ENCODE peak calls at places on chromosomes 6 and 20, in nine cellular contexts. V is colonic mucosa, Y is T-cell, I is HTR-8/SVneo, T is OCI-M1, C is B cell, P is activated T-cell treated with anti-CD3 and anti-CD28 coated beads for 1 hour, Z is A549, F is lower leg skin. M is an unnamed sample.

GRCh38 chr20:46256293-46256692 is 52.0 kb downstream of the CDH22 start:
- DNase-seq in V (no peak), Y (no peak), I (no peak), T (no peak), C (no peak), P (no peak), Z (no peak), F (no peak), M (no peak)

GRCh38 chr6:148854086-148854485 is 107.3 kb downstream of the UST start:
- DNase-seq in V (no peak), Y (no peak), I (no peak), T (peak; percentile 14), C (no peak), P (no peak), Z (no peak), F (no peak), M (no peak)

GRCh38 chr6:28543671-28544131 is 18.0 kb downstream of the GPX5 start:
- DNase-seq in V (no peak), Y (peak; percentile 31), I (no peak), T (peak; percentile 87), C (no peak), P (peak; percentile 30), Z (peak; percentile 10), F (no peak), M (no peak)

GRCh38 chr6:33746651-33747100 is at the start of gene IP6K3:
- DNase-seq in V (no peak), Y (no peak), I (no peak), T (no peak), C (no peak), P (no peak), Z (no peak), F (no peak), M (no peak)

GRCh38 chr6:90406142-90406794 is 109.6 kb upstream of the BACH2 start:
- DNase-seq in V (no peak), Y (no peak), I (peak; percentile 52), T (peak; percentile 44), C (no peak), P (no peak), Z (peak; percentile 39), F (no peak), M (no peak)

GRCh38 chr6:7812623-7813022 is 86.7 kb downstream of the BMP6 start:
- DNase-seq in V (no peak), Y (no peak), I (no peak), T (no peak), C (no peak), P (no peak), Z (no peak), F (no peak), M (no peak)

GRCh38 chr20:63967330-63968135 is 2.2 kb downstream of the ZNF512B start:
- DNase-seq in V (peak; percentile 16), Y (no peak), I (no peak), T (no peak), C (no peak), P (no peak), Z (no peak), F (no peak), M (peak; percentile 9)

GRCh38 chr6:42281570-42281969 is 63.9 kb upstream of the MRPS10 start:
- DNase-seq in V (no peak), Y (peak; percentile 66), I (no peak), T (no peak), C (no peak), P (peak; percentile 30), Z (no peak), F (no peak), M (no peak)

GRCh38 chr20:6994452-6994851 is 227.0 kb downstream of the BMP2 start:
- DNase-seq in V (no peak), Y (no peak), I (no peak), T (no peak), C (no peak), P (no peak), Z (peak; percentile 36), F (no peak), M (no peak)

GRCh38 chr6:105482227-105482839 is 79.5 kb upstream of the PREP start:
- DNase-seq in V (no peak), Y (no peak), I (peak; percentile 11), T (peak; percentile 79), C (no peak), P (no peak), Z (no peak), F (no peak), M (no peak)

GRCh38 chr6:56693246-56693607 is 50.5 kb upstream of the DST start:
- DNase-seq in V (peak; percentile 88), Y (no peak), I (peak; percentile 41), T (no peak), C (no peak), P (no peak), Z (peak; percentile 56), F (peak; percentile 83), M (no peak)

GRCh38 chr6:1616556-1617463 is 7.1 kb downstream of the FOXC1 start:
- DNase-seq in V (no peak), Y (no peak), I (no peak), T (no peak), C (no peak), P (no peak), Z (no peak), F (no peak), M (no peak)

GRCh38 chr6:108277831-108278230 is 17.0 kb upstream of the SNX3 start:
- DNase-seq in V (no peak), Y (no peak), I (no peak), T (peak; percentile 18), C (no peak), P (no peak), Z (no peak), F (no peak), M (no peak)

GRCh38 chr6:35391240-35391968 is 49.0 kb downstream of the PPARD start:
- DNase-seq in V (no peak), Y (no peak), I (peak; percentile 86), T (no peak), C (no peak), P (no peak), Z (peak; percentile 50), F (no peak), M (no peak)

GRCh38 chr6:45535933-45536332 is 158.2 kb upstream of the SUPT3H start:
- DNase-seq in V (peak; percentile 54), Y (no peak), I (no peak), T (no peak), C (no peak), P (no peak), Z (no peak), F (no peak), M (no peak)

GRCh38 chr20:36390719-36391415 is 84.7 kb downstream of the DLGAP4 start:
- DNase-seq in V (no peak), Y (no peak), I (no peak), T (no peak), C (no peak), P (no peak), Z (no peak), F (no peak), M (no peak)

GRCh38 chr20:42100137-42100704 is 482.0 kb upstream of the CHD6 start:
- DNase-seq in V (no peak), Y (no peak), I (no peak), T (no peak), C (no peak), P (no peak), Z (no peak), F (no peak), M (no peak)

GRCh38 chr6:35386989-35387388 is 44.6 kb downstream of the PPARD start:
- DNase-seq in V (no peak), Y (no peak), I (no peak), T (no peak), C (no peak), P (no peak), Z (no peak), F (no peak), M (no peak)

GRCh38 chr6:110367001-110367400 is 8.9 kb upstream of the METTL24 start:
- DNase-seq in V (no peak), Y (no peak), I (no peak), T (no peak), C (no peak), P (no peak), Z (no peak), F (no peak), M (no peak)

GRCh38 chr6:137094411-137095008 is 49.7 kb upstream of the IL20RA start:
- DNase-seq in V (peak; percentile 66), Y (peak; percentile 35), I (peak; percentile 54), T (peak; percentile 85), C (peak; percentile 77), P (peak; percentile 16), Z (peak; percentile 69), F (peak; percentile 81), M (no peak)

GRCh38 chr6:157550114-157550989 is 169.4 kb downstream of the ZDHHC14 start:
- DNase-seq in V (no peak), Y (no peak), I (no peak), T (no peak), C (no peak), P (no peak), Z (no peak), F (no peak), M (no peak)

GRCh38 chr6:81233990-81234389 is 518.5 kb downstream of the TENT5A start:
- DNase-seq in V (no peak), Y (no peak), I (no peak), T (no peak), C (no peak), P (no peak), Z (no peak), F (no peak), M (no peak)

GRCh38 chr6:80553071-80553740 is 446.7 kb downstream of the BCKDHB start:
- DNase-seq in V (no peak), Y (no peak), I (no peak), T (no peak), C (no peak), P (no peak), Z (no peak), F (no peak), M (no peak)

GRCh38 chr6:56986611-56987010 is 31.7 kb downstream of the BEND6 start:
- DNase-seq in V (no peak), Y (no peak), I (no peak), T (peak; percentile 61), C (no peak), P (no peak), Z (no peak), F (no peak), M (no peak)

GRCh38 chr20:58466309-58466708 is 48.9 kb downstream of the APCDD1L start:
- DNase-seq in V (no peak), Y (no peak), I (no peak), T (no peak), C (no peak), P (no peak), Z (no peak), F (no peak), M (no peak)

GRCh38 chr6:26472549-26473245 is 14.9 kb downstream of the BTN2A1 start:
- DNase-seq in V (no peak), Y (no peak), I (no peak), T (peak; percentile 62), C (no peak), P (no peak), Z (no peak), F (no peak), M (no peak)